ENCODE peak calls at places on chromosomes 3 and 15, in seven cellular contexts. V, X, Y, H, W, E and U are unnamed samples.

GRCh38 chr3:112653209-112653871 is 12.4 kb upstream of the CCDC80 start:
- DNase-seq in H (no peak), Y (peak), V (no peak), W (peak), E (no peak), X (peak), U (no peak)

GRCh38 chr3:192892981-192893827 is 24.5 kb downstream of the MB21D2 start:
- DNase-seq in W (peak), V (peak), H (no peak), Y (peak), X (peak), E (no peak), U (peak)

GRCh38 chr3:183244219-183244618 is 8.8 kb upstream of the B3GNT5 start:
- DNase-seq in W (no peak), X (peak), V (no peak), Y (no peak), E (no peak), H (no peak), U (no peak)

GRCh38 chr15:100255644-100256043 is 86.1 kb downstream of the ADAMTS17 start:
- DNase-seq in E (no peak), V (no peak), W (no peak), H (no peak), Y (no peak), X (no peak), U (no peak)

GRCh38 chr3:189630667-189631372 is 369 bp upstream of the TP63 start:
- DNase-seq in E (no peak), H (no peak), W (no peak), Y (peak), V (no peak), X (peak), U (no peak)

GRCh38 chr3:141810161-141810560 is 47.0 kb downstream of the GRK7 start:
- DNase-seq in H (no peak), X (no peak), E (no peak), V (no peak), Y (no peak), W (no peak), U (no peak)

GRCh38 chr3:40382617-40382979 is 4.4 kb upstream of the ENTPD3 start:
- DNase-seq in V (no peak), W (no peak), X (no peak), E (no peak), H (no peak), Y (no peak), U (no peak)

GRCh38 chr15:25245801-25246622 is 192.8 kb downstream of the UBE3A start:
- DNase-seq in W (no peak), X (no peak), Y (no peak), E (peak), V (no peak), H (no peak), U (no peak)

GRCh38 chr3:37474936-37475335 is 300.6 kb upstream of the LRRFIP2 start:
- DNase-seq in Y (no peak), X (no peak), E (no peak), W (no peak), H (no peak), V (no peak), U (no peak)

GRCh38 chr15:44075535-44075934 is 119.5 kb downstream of the FRMD5 start:
- DNase-seq in W (no peak), V (no peak), X (no peak), E (no peak), Y (peak), H (no peak), U (no peak)

GRCh38 chr3:133276594-133276993 is 123.3 kb upstream of the BFSP2 start:
- DNase-seq in Y (no peak), V (no peak), X (no peak), H (no peak), E (no peak), W (no peak), U (no peak)

GRCh38 chr3:194592798-194593752 is 40.1 kb downstream of the TMEM44 start:
- DNase-seq in H (peak), W (peak), E (no peak), X (peak), Y (peak), V (peak), U (peak)
- TF ChIP-seq CTCF in H (no peak), W (no peak), E (no peak), X (no peak), Y (no peak), V (no peak), U (peak)

DNA sequence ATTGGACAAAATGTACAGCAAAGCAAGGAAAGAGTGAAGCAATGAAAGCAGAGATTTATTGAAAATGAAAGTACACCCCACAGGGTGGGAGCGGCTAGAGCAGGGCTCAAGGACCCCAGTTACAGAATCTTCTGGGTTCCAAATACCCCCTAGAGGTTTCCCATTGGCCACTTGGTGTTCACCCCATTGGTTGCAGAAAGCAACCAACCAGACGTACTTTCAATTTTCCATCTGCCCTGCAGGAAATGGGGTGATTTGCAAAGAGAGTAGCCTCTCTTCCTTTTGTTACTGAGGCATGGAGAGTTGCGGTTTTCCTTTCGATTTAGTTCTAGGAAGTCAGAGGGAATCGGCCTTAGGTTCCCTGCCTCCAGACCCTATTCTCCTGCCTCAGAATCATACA is 2.4 kb downstream of the PML start:
- DNase-seq in V (no peak), H (no peak), Y (peak), E (no peak), W (no peak), X (peak), U (no peak)
- H3K4me3 ChIP-seq in V (no peak), H (peak), Y (peak), E (peak), W (peak), X (peak), U (peak)

GRCh38 chr3:116155830-116156229 is 289.5 kb downstream of the LSAMP start:
- DNase-seq in H (no peak), Y (no peak), E (no peak), V (no peak), X (no peak), W (no peak), U (no peak)
- TF ChIP-seq CTCF in H (no peak), Y (no peak), E (no peak), V (no peak), X (no peak), W (no peak), U (no peak)

GRCh38 chr15:55513125-55513524 is 5.1 kb upstream of the DNAAF4 start:
- DNase-seq in V (no peak), Y (no peak), W (no peak), H (no peak), E (no peak), X (no peak), U (no peak)
- H3K4me3 ChIP-seq in V (no peak), Y (no peak), W (no peak), H (no peak), E (no peak), X (no peak), U (no peak)